ENCODE peak calls at places on chromosomes 13 and 19, in five cellular contexts. F, Y, C, M and O are unnamed samples. For H3K9me3, the result is how much of the 10 kb centered on the place peaks cover.

GRCh38 chr19:497861-498590 is 1.7 kb downstream of the MADCAM1 start:
- DNase-seq in F (no peak), Y (no peak), C (no peak), M (no peak), O (no peak)

GRCh38 chr19:33906578-33907335 is 110.1 kb downstream of the KCTD15 start:
- DNase-seq in F (no peak), Y (no peak), C (no peak), M (peak), O (no peak)

GRCh38 chr13:93293716-93294115 is 67.1 kb downstream of the GPC6 start:
- DNase-seq in F (no peak), Y (no peak), C (no peak), M (no peak), O (no peak)

GRCh38 chr13:51549050-51549449 is 35.2 kb upstream of the WDFY2 start:
- DNase-seq in F (no peak), Y (no peak), C (no peak), M (no peak), O (no peak)

GRCh38 chr19:1554968-1555801 is 12.9 kb downstream of the MEX3D start:
- DNase-seq in F (no peak), Y (no peak), C (no peak), M (no peak), O (no peak)

GRCh38 chr19:39156230-39156890 is 30.8 kb downstream of the PAK4 start:
- DNase-seq in F (no peak), Y (no peak), C (no peak), M (no peak), O (no peak)

GRCh38 chr13:61253105-61253877 is 162.4 kb downstream of the PCDH20 start:
- DNase-seq in F (no peak), Y (no peak), C (no peak), M (no peak), O (no peak)

GRCh38 chr13:112752711-112753541 is 63.1 kb downstream of the ATP11A start:
- DNase-seq in F (no peak), Y (no peak), C (no peak), M (no peak), O (no peak)

GRCh38 chr13:112722433-112723250 is 32.8 kb downstream of the ATP11A start:
- DNase-seq in F (no peak), Y (no peak), C (no peak), M (no peak), O (no peak)

GRCh38 chr19:29445246-29445645 is 80.5 kb upstream of the VSTM2B start:
- DNase-seq in F (no peak), Y (no peak), C (no peak), M (no peak), O (no peak)

DNA sequence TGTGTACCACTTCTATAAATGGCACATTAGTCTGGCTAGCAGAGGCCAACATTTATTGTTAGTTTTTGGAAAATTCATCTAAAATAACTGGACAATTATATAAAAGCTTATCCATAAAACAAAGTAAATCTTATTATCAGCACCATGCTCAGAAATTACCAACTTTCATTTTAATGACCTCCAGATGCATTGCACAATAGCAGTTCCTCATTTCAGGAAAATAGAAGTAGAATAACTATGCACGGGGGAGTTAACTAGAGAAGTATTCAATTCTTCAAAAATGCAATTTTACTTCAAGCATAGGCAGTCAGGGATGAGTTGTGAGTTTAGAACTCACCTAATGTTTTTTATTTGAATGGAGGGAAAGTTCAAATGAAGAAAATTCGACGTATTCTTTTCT is 1023.5 kb downstream of the PCDH17 start:
- DNase-seq in F (no peak), Y (no peak), C (no peak), M (no peak), O (no peak)
- H3K9me3 ChIP-seq in F (under half), Y (under half), C (under half), M (under half), O (under half)

GRCh38 chr19:56705939-56706338 is 34.4 kb upstream of the ZNF835 start:
- DNase-seq in F (no peak), Y (no peak), C (no peak), M (no peak), O (no peak)

GRCh38 chr19:56712609-56713008 is 41.1 kb upstream of the ZNF835 start:
- DNase-seq in F (no peak), Y (no peak), C (no peak), M (no peak), O (no peak)

GRCh38 chr19:56707821-56708220 is 36.3 kb upstream of the ZNF835 start:
- DNase-seq in F (no peak), Y (no peak), C (no peak), M (no peak), O (no peak)

GRCh38 chr19:56710437-56710836 is 38.9 kb upstream of the ZNF835 start:
- DNase-seq in F (no peak), Y (no peak), C (no peak), M (no peak), O (no peak)
- H3K9me3 ChIP-seq in F (under half), Y (under half), C (under half), M (under half), O (under half)

GRCh38 chr19:57572415-57572947 is 6.2 kb downstream of the ZNF416 start:
- DNase-seq in F (no peak), Y (no peak), C (no peak), M (no peak), O (no peak)

GRCh38 chr19:57570707-57571106 is 8.0 kb downstream of the ZNF416 start:
- DNase-seq in F (no peak), Y (no peak), C (no peak), M (no peak), O (no peak)

GRCh38 chr19:57578487-57579205 is at the start of gene ZNF416:
- DNase-seq in F (peak), Y (peak), C (peak), M (peak), O (peak)

GRCh38 chr19:57576661-57577060 is 2.0 kb downstream of the ZNF416 start:
- DNase-seq in F (no peak), Y (no peak), C (no peak), M (no peak), O (no peak)
- H3K9me3 ChIP-seq in F (under half), Y (half or more), C (half or more), M (under half), O (under half)

DNA sequence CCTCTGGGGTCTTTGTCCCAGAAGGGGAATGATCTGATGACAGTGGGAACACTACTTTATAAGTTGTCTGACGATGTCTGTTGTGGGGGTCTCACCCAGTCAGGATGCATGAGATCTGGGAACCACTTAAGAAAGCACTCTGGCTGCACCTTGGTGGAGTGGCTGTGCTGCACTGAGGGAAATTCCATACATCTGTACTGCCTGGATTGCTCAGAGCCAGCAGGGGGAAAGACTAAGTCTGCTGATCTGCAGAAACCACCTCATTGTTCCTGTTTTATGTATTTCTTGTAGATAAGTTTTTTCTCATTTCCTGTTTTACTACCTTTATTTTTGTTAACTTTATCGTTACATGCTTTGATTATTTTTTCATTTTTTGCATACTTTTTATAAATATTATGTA is 27.3 kb downstream of the ZNF430 start:
- DNase-seq in F (no peak), Y (no peak), C (no peak), M (no peak), O (no peak)
- H3K9me3 ChIP-seq in F (under half), Y (half or more), C (half or more), M (under half), O (under half)

GRCh38 chr19:6125571-6125989 is 9.9 kb upstream of the ACSBG2 start:
- DNase-seq in F (peak), Y (peak), C (peak), M (no peak), O (peak)

GRCh38 chr19:6127716-6128335 is 7.6 kb upstream of the ACSBG2 start:
- DNase-seq in F (no peak), Y (no peak), C (no peak), M (no peak), O (no peak)

GRCh38 chr19:6126335-6126974 is 9.0 kb upstream of the ACSBG2 start:
- DNase-seq in F (no peak), Y (no peak), C (no peak), M (no peak), O (no peak)
- H3K9me3 ChIP-seq in F (under half), Y (under half), C (under half), M (under half), O (under half)

GRCh38 chr19:23868630-23869029 is 46.1 kb upstream of the ZNF726 start:
- DNase-seq in F (no peak), Y (no peak), C (no peak), M (no peak), O (no peak)

GRCh38 chr19:23872282-23872919 is 42.3 kb upstream of the ZNF726 start:
- DNase-seq in F (no peak), Y (no peak), C (no peak), M (no peak), O (no peak)

GRCh38 chr19:23867895-23868294 is 46.8 kb upstream of the ZNF726 start:
- DNase-seq in F (no peak), Y (no peak), C (no peak), M (no peak), O (no peak)
- H3K9me3 ChIP-seq in F (under half), Y (under half), C (under half), M (under half), O (under half)

GRCh38 chr19:55813906-55814305 is 17.9 kb downstream of the NLRP11 start:
- DNase-seq in F (no peak), Y (no peak), C (no peak), M (no peak), O (no peak)

GRCh38 chr19:55811340-55811739 is 20.5 kb downstream of the NLRP11 start:
- DNase-seq in F (no peak), Y (no peak), C (no peak), M (no peak), O (no peak)

GRCh38 chr19:55812449-55812848 is 19.4 kb downstream of the NLRP11 start:
- DNase-seq in F (no peak), Y (no peak), C (no peak), M (no peak), O (no peak)

DNA sequence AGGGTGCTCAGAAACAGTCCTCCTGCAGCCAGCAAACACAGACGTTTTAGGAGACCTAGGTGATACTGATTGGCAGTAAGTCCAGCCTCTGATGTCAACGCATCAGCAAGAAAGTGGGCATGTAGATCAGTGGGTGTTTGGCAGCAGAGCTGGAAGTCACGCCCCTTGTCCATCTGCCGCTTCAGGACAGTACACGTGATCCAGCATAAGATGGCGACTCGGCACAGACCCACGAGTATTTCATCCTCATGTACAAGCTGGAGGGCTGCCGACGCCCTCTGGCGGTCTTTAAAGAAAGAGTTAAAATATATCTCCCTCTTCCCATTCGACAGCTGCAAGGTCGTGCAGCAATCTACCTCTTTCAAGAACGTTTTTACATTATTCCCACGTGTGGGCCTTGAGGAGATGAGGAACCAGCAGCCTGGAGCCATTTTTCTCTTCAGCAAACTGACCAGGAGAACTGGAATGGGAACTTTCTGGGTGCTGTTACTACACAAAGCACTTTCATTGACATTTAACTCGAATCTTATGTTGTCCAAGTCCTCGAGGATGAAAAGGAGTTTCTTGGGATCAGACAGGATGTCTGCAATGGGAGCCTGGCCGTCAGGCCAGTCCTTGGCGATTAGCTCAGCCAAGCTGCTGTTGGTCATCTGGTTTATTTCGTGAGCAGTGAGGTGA is 22.3 kb downstream of the NLRP11 start:
- DNase-seq in F (no peak), Y (no peak), C (peak), M (peak), O (no peak)
- H3K9me3 ChIP-seq in F (under half), Y (under half), C (under half), M (under half), O (under half)

GRCh38 chr19:6979341-6979740 is 41.9 kb downstream of the MBD3L2B start:
- DNase-seq in F (no peak), Y (no peak), C (no peak), M (no peak), O (no peak)
- H3K9me3 ChIP-seq in F (under half), Y (under half), C (under half), M (under half), O (under half)

GRCh38 chr19:31356587-31357314 is 7.5 kb upstream of the TSHZ3 start:
- DNase-seq in F (peak), Y (peak), C (no peak), M (peak), O (peak)

GRCh38 chr19:31354919-31355318 is 5.7 kb upstream of the TSHZ3 start:
- DNase-seq in F (no peak), Y (no peak), C (no peak), M (no peak), O (no peak)

GRCh38 chr19:31354316-31354715 is 5.1 kb upstream of the TSHZ3 start:
- DNase-seq in F (no peak), Y (no peak), C (no peak), M (no peak), O (no peak)

GRCh38 chr19:31355330-31356289 is 6.4 kb upstream of the TSHZ3 start:
- DNase-seq in F (no peak), Y (no peak), C (no peak), M (no peak), O (no peak)

GRCh38 chr19:31357315-31357673 is 8.1 kb upstream of the TSHZ3 start:
- DNase-seq in F (no peak), Y (no peak), C (no peak), M (no peak), O (no peak)
- H3K9me3 ChIP-seq in F (under half), Y (under half), C (under half), M (under half), O (under half)